ENCODE peak calls at places on chromosomes 16 and 17, in four cellular contexts. One of them, this sample, is unnamed.

GRCh38 chr17:50686494-50687199 is 21.1 kb downstream of the ANKRD40 start:
- DNase-seq in kidney: peak
- DNase-seq in fibroblast of pulmonary artery: peak
- DNase-seq in PC-3: peak
- DNase-seq in this sample: peak

GRCh38 chr16:14037960-14038359 is 33.2 kb upstream of the MRTFB start:
- DNase-seq in kidney: no peak
- DNase-seq in fibroblast of pulmonary artery: no peak
- DNase-seq in PC-3: no peak
- DNase-seq in this sample: no peak

GRCh38 chr17:66466933-66467367 is 164.5 kb downstream of the PRKCA start:
- DNase-seq in kidney: no peak
- DNase-seq in fibroblast of pulmonary artery: peak
- DNase-seq in PC-3: peak
- DNase-seq in this sample: peak

GRCh38 chr16:19960183-19960582 is 75.5 kb upstream of the GPRC5B start:
- DNase-seq in kidney: no peak
- DNase-seq in fibroblast of pulmonary artery: no peak
- DNase-seq in PC-3: no peak
- DNase-seq in this sample: no peak

GRCh38 chr16:49560018-49560830 is 186.6 kb downstream of the C16orf78 start:
- DNase-seq in kidney: no peak
- DNase-seq in fibroblast of pulmonary artery: peak
- DNase-seq in PC-3: no peak
- DNase-seq in this sample: no peak

GRCh38 chr17:80775863-80776262 is 215.8 kb upstream of the CHMP6 start:
- DNase-seq in kidney: no peak
- DNase-seq in fibroblast of pulmonary artery: no peak
- DNase-seq in PC-3: no peak
- DNase-seq in this sample: no peak

GRCh38 chr17:73686961-73687360 is 42.7 kb upstream of the SDK2 start:
- DNase-seq in kidney: no peak
- DNase-seq in fibroblast of pulmonary artery: no peak
- DNase-seq in PC-3: no peak
- DNase-seq in this sample: no peak

GRCh38 chr17:2083613-2084128 is 28.8 kb downstream of the HIC1 start:
- DNase-seq in kidney: no peak
- DNase-seq in fibroblast of pulmonary artery: no peak
- DNase-seq in PC-3: no peak
- DNase-seq in this sample: peak

GRCh38 chr17:50660042-50660886 is 25.6 kb downstream of the ABCC3 start:
- DNase-seq in kidney: peak
- DNase-seq in fibroblast of pulmonary artery: peak
- DNase-seq in PC-3: peak
- DNase-seq in this sample: no peak

GRCh38 chr16:58264961-58265479 is 29.8 kb downstream of the PRSS54 start:
- DNase-seq in kidney: no peak
- DNase-seq in fibroblast of pulmonary artery: peak
- DNase-seq in PC-3: peak
- DNase-seq in this sample: peak

GRCh38 chr17:67469208-67469980 is 92.3 kb downstream of the PITPNC1 start:
- DNase-seq in kidney: no peak
- DNase-seq in fibroblast of pulmonary artery: peak
- DNase-seq in PC-3: no peak
- DNase-seq in this sample: no peak

GRCh38 chr16:1781758-1782407 is 488 bp downstream of the SPSB3 start:
- DNase-seq in kidney: peak
- DNase-seq in fibroblast of pulmonary artery: no peak
- DNase-seq in PC-3: no peak
- DNase-seq in this sample: peak

GRCh38 chr16:77434365-77435239 is at the start of gene ADAMTS18:
- DNase-seq in kidney: peak
- DNase-seq in fibroblast of pulmonary artery: no peak
- DNase-seq in PC-3: no peak
- DNase-seq in this sample: no peak

GRCh38 chr17:70938311-70938710 is 769.0 kb downstream of the KCNJ2 start:
- DNase-seq in kidney: no peak
- DNase-seq in fibroblast of pulmonary artery: no peak
- DNase-seq in PC-3: no peak
- DNase-seq in this sample: no peak

GRCh38 chr17:60832206-60832605 is 154.6 kb downstream of the BCAS3 start:
- DNase-seq in kidney: no peak
- DNase-seq in fibroblast of pulmonary artery: no peak
- DNase-seq in PC-3: no peak
- DNase-seq in this sample: no peak

GRCh38 chr17:42659079-42659931 is at the start of gene TUBG2:
- DNase-seq in kidney: peak
- DNase-seq in fibroblast of pulmonary artery: peak
- DNase-seq in PC-3: peak
- DNase-seq in this sample: peak

GRCh38 chr17:30812218-30813177 is 12.0 kb downstream of the CRLF3 start:
- DNase-seq in kidney: no peak
- DNase-seq in fibroblast of pulmonary artery: peak
- DNase-seq in PC-3: peak
- DNase-seq in this sample: no peak

GRCh38 chr16:56368545-56368944 is 56.8 kb downstream of the AMFR start:
- DNase-seq in kidney: no peak
- DNase-seq in fibroblast of pulmonary artery: no peak
- DNase-seq in PC-3: no peak
- DNase-seq in this sample: no peak

GRCh38 chr17:35241520-35241919 is 1.4 kb upstream of the SLFN5 start:
- DNase-seq in kidney: no peak
- DNase-seq in fibroblast of pulmonary artery: no peak
- DNase-seq in PC-3: no peak
- DNase-seq in this sample: no peak

GRCh38 chr17:13786000-13786598 is 184.4 kb upstream of the HS3ST3A1 start:
- DNase-seq in kidney: no peak
- DNase-seq in fibroblast of pulmonary artery: peak
- DNase-seq in PC-3: no peak
- DNase-seq in this sample: no peak

GRCh38 chr16:24986512-24987303 is 28.5 kb downstream of the ARHGAP17 start:
- DNase-seq in kidney: no peak
- DNase-seq in fibroblast of pulmonary artery: peak
- DNase-seq in PC-3: peak
- DNase-seq in this sample: no peak

GRCh38 chr17:72104863-72105234 is 16.0 kb upstream of the SOX9 start:
- DNase-seq in kidney: no peak
- DNase-seq in fibroblast of pulmonary artery: peak
- DNase-seq in PC-3: peak
- DNase-seq in this sample: no peak

GRCh38 chr17:35286120-35286781 is 43.4 kb downstream of the SLFN5 start:
- DNase-seq in kidney: no peak
- DNase-seq in fibroblast of pulmonary artery: peak
- DNase-seq in PC-3: peak
- DNase-seq in this sample: no peak

GRCh38 chr17:19520641-19521040 is 13.0 kb upstream of the SLC47A1 start:
- DNase-seq in kidney: no peak
- DNase-seq in fibroblast of pulmonary artery: no peak
- DNase-seq in PC-3: no peak
- DNase-seq in this sample: no peak

GRCh38 chr17:64022631-64023063 is 2.2 kb upstream of the ICAM2 start:
- DNase-seq in kidney: no peak
- DNase-seq in fibroblast of pulmonary artery: no peak
- DNase-seq in PC-3: no peak
- DNase-seq in this sample: no peak

GRCh38 chr17:61492759-61493526 is 40.7 kb downstream of the TBX4 start:
- DNase-seq in kidney: no peak
- DNase-seq in fibroblast of pulmonary artery: peak
- DNase-seq in PC-3: no peak
- DNase-seq in this sample: no peak

DNA sequence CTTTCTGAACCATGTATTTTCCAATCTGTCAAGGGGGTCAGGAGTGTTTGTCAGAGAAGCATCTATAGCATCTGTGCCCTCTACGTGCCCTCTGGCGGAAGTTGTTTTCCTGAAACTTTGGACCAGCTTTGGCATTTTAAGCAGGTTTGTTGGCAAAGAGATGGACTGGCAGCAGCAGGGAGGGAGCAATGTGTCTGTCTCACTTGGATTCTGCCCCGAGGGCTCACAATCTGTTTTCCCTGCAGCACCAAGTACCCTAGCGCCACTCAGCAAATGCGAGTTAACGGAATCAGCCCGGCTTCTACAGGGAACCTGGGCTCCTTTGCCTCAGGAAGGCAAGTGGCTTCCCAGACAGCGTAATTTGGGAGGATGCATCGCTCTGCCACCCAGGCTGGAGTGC is 17.4 kb downstream of the DUSP14 start:
- DNase-seq in kidney: no peak
- DNase-seq in fibroblast of pulmonary artery: no peak
- DNase-seq in PC-3: no peak
- DNase-seq in this sample: no peak
- TF ChIP-seq CTCF in kidney: no peak
- TF ChIP-seq CTCF in fibroblast of pulmonary artery: no peak
- TF ChIP-seq CTCF in PC-3: no peak
- TF ChIP-seq CTCF in this sample: no peak

GRCh38 chr17:16968786-16969185 is 3.1 kb downstream of the TNFRSF13B start:
- DNase-seq in kidney: no peak
- DNase-seq in fibroblast of pulmonary artery: no peak
- DNase-seq in PC-3: no peak
- DNase-seq in this sample: no peak

GRCh38 chr17:16961792-16962191 is 10.1 kb downstream of the TNFRSF13B start:
- DNase-seq in kidney: no peak
- DNase-seq in fibroblast of pulmonary artery: no peak
- DNase-seq in PC-3: no peak
- DNase-seq in this sample: no peak

DNA sequence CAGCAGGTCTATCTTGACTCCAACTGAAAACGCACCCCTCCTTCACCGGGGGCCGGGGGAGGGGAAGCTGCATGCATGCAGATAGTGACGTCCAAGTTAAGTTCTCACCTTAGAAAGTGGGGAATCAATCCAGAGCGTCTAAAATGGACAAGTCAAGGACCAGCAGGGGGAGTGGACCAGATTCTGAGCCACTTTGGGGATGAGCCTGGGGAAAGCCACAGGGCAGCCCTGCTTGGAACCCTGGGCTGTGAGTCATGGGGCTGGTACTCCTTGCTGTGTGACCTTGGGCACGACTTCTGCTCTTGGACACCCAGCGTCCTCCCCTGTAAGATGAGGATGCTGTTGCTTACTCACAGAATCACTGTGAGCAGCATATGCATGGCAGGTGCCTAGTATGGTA is 9.1 kb downstream of the TNFRSF13B start:
- DNase-seq in kidney: no peak
- DNase-seq in fibroblast of pulmonary artery: no peak
- DNase-seq in PC-3: peak
- DNase-seq in this sample: peak
- TF ChIP-seq CTCF in kidney: no peak
- TF ChIP-seq CTCF in fibroblast of pulmonary artery: no peak
- TF ChIP-seq CTCF in PC-3: peak
- TF ChIP-seq CTCF in this sample: no peak

GRCh38 chr17:49597928-49598655 is 22.4 kb downstream of the NXPH3 start:
- DNase-seq in kidney: no peak
- DNase-seq in fibroblast of pulmonary artery: peak
- DNase-seq in PC-3: no peak
- DNase-seq in this sample: no peak
- TF ChIP-seq CTCF in kidney: no peak
- TF ChIP-seq CTCF in fibroblast of pulmonary artery: no peak
- TF ChIP-seq CTCF in PC-3: no peak
- TF ChIP-seq CTCF in this sample: no peak

DNA sequence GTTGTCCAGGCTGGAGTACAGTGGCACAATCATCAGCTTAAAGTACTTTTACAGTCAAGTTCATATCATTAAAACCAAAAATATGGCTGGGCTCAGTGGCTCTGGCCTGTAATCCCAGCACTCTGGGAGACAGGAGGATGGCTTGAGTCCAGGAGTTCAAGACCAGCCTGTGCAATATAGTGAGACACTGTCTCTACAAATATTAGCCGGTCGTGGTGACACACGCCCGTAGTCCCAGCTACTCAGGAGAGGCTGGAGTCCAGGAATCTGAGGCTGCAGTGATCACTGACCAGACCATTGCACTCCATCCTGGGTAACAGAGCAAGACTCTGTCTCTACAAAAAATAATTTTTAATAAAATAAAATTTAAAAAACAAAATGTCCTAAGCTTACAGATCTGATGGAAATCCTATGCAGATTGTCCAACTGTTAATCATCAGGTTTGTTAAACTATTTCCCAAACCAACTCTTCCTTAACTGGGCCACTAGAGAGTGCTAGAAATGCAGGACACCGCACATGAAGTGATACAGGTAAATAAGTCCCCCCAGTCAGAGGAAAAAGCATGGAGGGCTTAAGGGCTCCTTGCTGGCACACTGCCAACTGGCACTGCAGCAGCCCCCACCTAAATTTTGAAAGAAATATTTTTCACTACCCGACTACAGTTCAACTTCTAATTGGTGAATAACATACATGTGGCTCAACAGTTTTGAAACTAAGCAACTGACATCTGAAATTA is 2.8 kb downstream of the USP22 start:
- DNase-seq in kidney: no peak
- DNase-seq in fibroblast of pulmonary artery: peak
- DNase-seq in PC-3: peak
- DNase-seq in this sample: peak
- TF ChIP-seq CTCF in kidney: peak
- TF ChIP-seq CTCF in fibroblast of pulmonary artery: peak
- TF ChIP-seq CTCF in PC-3: peak
- TF ChIP-seq CTCF in this sample: peak